ENCODE peak calls at places on chromosomes 13 and 19, in four cellular contexts. Z, Y, U and J are unnamed samples.

GRCh38 chr19:512548-513365 is 5.5 kb downstream of the TPGS1 start:
- DNase-seq in Z (no peak), Y (no peak), U (no peak), J (no peak)

GRCh38 chr13:112764864-112765561 is 75.2 kb downstream of the ATP11A start:
- DNase-seq in Z (no peak), Y (no peak), U (no peak), J (no peak)

GRCh38 chr19:44303305-44303704 is 1.5 kb downstream of the ZNF235 start:
- DNase-seq in Z (no peak), Y (no peak), U (no peak), J (no peak)

GRCh38 chr13:51137250-51137649 is 26.2 kb upstream of the C13orf42 start:
- DNase-seq in Z (no peak), Y (no peak), U (no peak), J (no peak)

GRCh38 chr13:105147481-105147880 is 1388.0 kb downstream of the EFNB2 start:
- DNase-seq in Z (no peak), Y (no peak), U (no peak), J (peak)

GRCh38 chr19:4088975-4089374 is 22.3 kb upstream of the ZBTB7A start:
- DNase-seq in Z (no peak), Y (no peak), U (no peak), J (no peak)

GRCh38 chr19:44228318-44228717 is 16.0 kb downstream of the ZNF227 start:
- DNase-seq in Z (no peak), Y (no peak), U (no peak), J (no peak)

GRCh38 chr13:48590141-48590863 is 57.4 kb upstream of the RCBTB2 start:
- DNase-seq in Z (no peak), Y (no peak), U (no peak), J (no peak)

GRCh38 chr19:43518051-43518450 is 8.9 kb downstream of the ETHE1 start:
- DNase-seq in Z (no peak), Y (no peak), U (no peak), J (no peak)

GRCh38 chr13:69882451-69882850 is 225.2 kb upstream of the ATXN8OS start:
- DNase-seq in Z (no peak), Y (no peak), U (no peak), J (no peak)

GRCh38 chr19:49888478-49888901 is 8.2 kb downstream of the IL4I1 start:
- DNase-seq in Z (no peak), Y (no peak), U (no peak), J (no peak)

GRCh38 chr13:50081106-50081898 is 66.1 kb downstream of the KCNRG start:
- DNase-seq in Z (peak), Y (peak), U (peak), J (no peak)

GRCh38 chr19:16400911-16401675 is 70.7 kb downstream of the EPS15L1 start:
- DNase-seq in Z (no peak), Y (peak), U (no peak), J (no peak)

GRCh38 chr19:37778613-37779138 is 710 bp downstream of the ZNF573 start:
- DNase-seq in Z (no peak), Y (no peak), U (no peak), J (no peak)

GRCh38 chr19:37779139-37780035 is at the start of gene ZNF573:
- DNase-seq in Z (peak), Y (peak), U (peak), J (peak)
- TF ChIP-seq CTCF in Z (no peak), Y (peak), U (no peak), J (peak)

GRCh38 chr19:21483589-21484170 is 21.7 kb upstream of the ZNF429 start:
- DNase-seq in Z (peak), Y (no peak), U (peak), J (no peak)
- H3K4me3 ChIP-seq in Z (no peak), Y (no peak), U (no peak), J (peak)

DNA sequence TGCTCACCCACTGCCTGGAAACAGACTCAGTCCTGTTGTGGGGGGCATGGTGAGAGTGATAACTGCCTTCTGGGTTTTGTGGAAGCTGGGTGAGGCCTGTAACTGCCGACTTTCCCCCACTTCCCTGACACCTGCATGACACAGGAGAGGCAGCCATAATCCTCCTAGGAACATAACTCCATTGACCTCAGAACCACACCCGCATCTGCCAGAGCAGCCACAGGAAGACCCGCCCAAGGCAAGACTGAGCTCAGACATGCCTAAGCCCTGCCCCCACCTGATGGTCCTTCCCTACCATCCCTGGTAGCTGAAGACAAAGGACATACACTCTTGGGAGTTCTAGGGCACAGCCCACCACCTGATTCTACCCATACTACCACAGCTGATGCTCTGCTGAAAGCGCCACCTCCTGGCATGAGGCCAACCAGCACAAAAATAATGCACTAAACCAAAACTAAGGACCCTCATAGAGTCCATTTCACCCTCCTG is 326.7 kb downstream of the RBM26 start:
- DNase-seq in Z (no peak), Y (no peak), U (no peak), J (no peak)
- TF ChIP-seq CTCF in Z (no peak), Y (no peak), U (no peak), J (no peak)

GRCh38 chr19:40084948-40085347 is 5.8 kb downstream of the ZNF780A start:
- DNase-seq in Z (no peak), Y (no peak), U (no peak), J (no peak)

GRCh38 chr19:40091205-40092129 is 724 bp upstream of the ZNF780A start:
- DNase-seq in Z (no peak), Y (no peak), U (no peak), J (no peak)

GRCh38 chr19:40088299-40089047 is 2.3 kb downstream of the ZNF780A start:
- DNase-seq in Z (no peak), Y (no peak), U (no peak), J (no peak)

GRCh38 chr19:40090256-40091204 is at the start of gene ZNF780A:
- DNase-seq in Z (peak), Y (peak), U (peak), J (no peak)

DNA sequence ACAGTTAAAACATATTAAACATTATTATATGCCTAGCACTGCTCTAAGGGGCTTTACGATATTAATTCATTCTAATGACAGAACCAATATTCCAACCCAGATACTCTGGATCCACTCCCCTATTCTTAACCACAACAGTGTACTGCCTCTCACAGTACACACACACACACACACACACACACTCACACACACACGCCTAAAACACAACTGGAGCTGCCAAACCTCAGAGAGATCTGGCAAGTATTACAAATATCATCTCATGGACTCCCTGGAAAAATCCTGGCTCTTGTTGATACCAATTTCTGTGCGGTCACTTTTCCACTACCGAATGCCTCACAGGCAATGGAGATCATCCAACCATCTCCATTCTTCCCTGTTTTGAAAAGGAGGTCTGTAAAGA is 1.3 kb downstream of the ZNF780A start:
- DNase-seq in Z (no peak), Y (no peak), U (no peak), J (no peak)
- H3K4me3 ChIP-seq in Z (peak), Y (no peak), U (peak), J (peak)

GRCh38 chr19:36051236-36051635 is 2.8 kb downstream of the THAP8 start:
- DNase-seq in Z (no peak), Y (no peak), U (no peak), J (no peak)
- TF ChIP-seq CTCF in Z (no peak), Y (peak), U (peak), J (no peak)

GRCh38 chr13:30908416-30908980 is 2.4 kb downstream of the MEDAG start:
- DNase-seq in Z (peak), Y (no peak), U (no peak), J (no peak)

GRCh38 chr13:30904043-30904442 is 2.0 kb upstream of the MEDAG start:
- DNase-seq in Z (no peak), Y (no peak), U (no peak), J (no peak)

GRCh38 chr13:30907167-30907761 is 1.2 kb downstream of the MEDAG start:
- DNase-seq in Z (no peak), Y (no peak), U (no peak), J (no peak)

GRCh38 chr13:30906411-30906990 is 430 bp downstream of the MEDAG start:
- DNase-seq in Z (no peak), Y (no peak), U (no peak), J (no peak)

GRCh38 chr13:30905932-30906383 is at the start of gene MEDAG:
- DNase-seq in Z (peak), Y (no peak), U (no peak), J (no peak)
- H3K4me3 ChIP-seq in Z (peak), Y (peak), U (peak), J (peak)

GRCh38 chr13:24308488-24309020 is 826 bp upstream of the C1QTNF9 start:
- DNase-seq in Z (no peak), Y (no peak), U (no peak), J (no peak)

GRCh38 chr13:24308068-24308445 is 1.3 kb upstream of the C1QTNF9 start:
- DNase-seq in Z (no peak), Y (no peak), U (no peak), J (no peak)

GRCh38 chr13:24313449-24313848 is 4.1 kb downstream of the C1QTNF9 start:
- DNase-seq in Z (no peak), Y (no peak), U (no peak), J (no peak)
- TF ChIP-seq CTCF in Z (no peak), Y (no peak), U (no peak), J (no peak)